ENCODE peak calls at places on chromosomes 11 and 22, in eight cellular contexts. X is spleen, T is adrenal gland, A is vagina, N is tibial nerve, V is endothelial cell of umbilical vein, M is right lobe of liver, Y is H1. F is an unnamed sample.

GRCh38 chr11:46210856-46211255 is 66.6 kb upstream of the CREB3L1 start:
- DNase-seq in X (no peak), T (no peak), A (no peak), N (no peak), V (no peak), M (no peak), Y (no peak), F (no peak)

GRCh38 chr11:20131744-20132666 is 28.3 kb downstream of the DBX1 start:
- DNase-seq in X (peak; percentile 81), T (peak; percentile 56), A (no peak), N (peak; percentile 60), V (peak; percentile 64), M (peak; percentile 57), Y (peak; percentile 85), F (peak; percentile 79)

GRCh38 chr11:45210846-45211245 is 64.4 kb downstream of the PRDM11 start:
- DNase-seq in X (no peak), T (no peak), A (no peak), N (no peak), V (no peak), M (no peak), Y (no peak), F (no peak)

GRCh38 chr11:28517621-28518020 is 409.4 kb downstream of the METTL15 start:
- DNase-seq in X (no peak), T (no peak), A (no peak), N (no peak), V (no peak), M (no peak), Y (no peak), F (no peak)

GRCh38 chr11:134342572-134343340 is 11.0 kb downstream of the GLB1L2 start:
- DNase-seq in X (no peak), T (no peak), A (peak; percentile 67), N (no peak), V (no peak), M (no peak), Y (no peak), F (no peak)

GRCh38 chr22:49023161-49023878 is 804.4 kb downstream of the BRD1 start:
- DNase-seq in X (peak; percentile 66), T (peak; percentile 4), A (no peak), N (no peak), V (no peak), M (peak; percentile 47), Y (no peak), F (no peak)

GRCh38 chr11:66625752-66626149 is 9.3 kb downstream of the RBM14 start:
- DNase-seq in X (no peak), T (no peak), A (no peak), N (no peak), V (no peak), M (no peak), Y (no peak), F (no peak)

GRCh38 chr11:62402226-62402625 is 16.6 kb upstream of the SCGB1A1 start:
- DNase-seq in X (peak; percentile 88), T (peak; percentile 47), A (no peak), N (peak; percentile 68), V (no peak), M (no peak), Y (no peak), F (peak; percentile 79)

GRCh38 chr11:8382436-8383053 is 118.9 kb upstream of the LMO1 start:
- DNase-seq in X (no peak), T (peak; percentile 82), A (no peak), N (no peak), V (no peak), M (no peak), Y (no peak), F (no peak)

GRCh38 chr11:13007702-13008435 is 1.2 kb upstream of the RASSF10 start:
- DNase-seq in X (no peak), T (no peak), A (no peak), N (no peak), V (no peak), M (no peak), Y (no peak), F (no peak)

GRCh38 chr22:17269607-17270261 is 50.5 kb upstream of the ADA2 start:
- DNase-seq in X (no peak), T (no peak), A (no peak), N (no peak), V (no peak), M (peak; percentile 71), Y (no peak), F (no peak)

GRCh38 chr11:87300640-87301381 is 263.1 kb downstream of the TMEM135 start:
- DNase-seq in X (no peak), T (no peak), A (no peak), N (no peak), V (no peak), M (no peak), Y (no peak), F (no peak)

GRCh38 chr11:79078999-79079398 is 361.8 kb downstream of the TENM4 start:
- DNase-seq in X (no peak), T (no peak), A (no peak), N (no peak), V (no peak), M (no peak), Y (no peak), F (no peak)

GRCh38 chr11:97610000-97610399 is 1220.2 kb downstream of the JRKL start:
- DNase-seq in X (no peak), T (no peak), A (no peak), N (no peak), V (no peak), M (no peak), Y (no peak), F (no peak)

GRCh38 chr11:102798012-102798746 is at the start of gene MMP1:
- DNase-seq in X (no peak), T (no peak), A (no peak), N (no peak), V (peak; percentile 47), M (no peak), Y (no peak), F (no peak)

GRCh38 chr11:123408619-123409455 is 21.2 kb upstream of the GRAMD1B start:
- DNase-seq in X (no peak), T (no peak), A (no peak), N (no peak), V (no peak), M (no peak), Y (no peak), F (no peak)

DNA sequence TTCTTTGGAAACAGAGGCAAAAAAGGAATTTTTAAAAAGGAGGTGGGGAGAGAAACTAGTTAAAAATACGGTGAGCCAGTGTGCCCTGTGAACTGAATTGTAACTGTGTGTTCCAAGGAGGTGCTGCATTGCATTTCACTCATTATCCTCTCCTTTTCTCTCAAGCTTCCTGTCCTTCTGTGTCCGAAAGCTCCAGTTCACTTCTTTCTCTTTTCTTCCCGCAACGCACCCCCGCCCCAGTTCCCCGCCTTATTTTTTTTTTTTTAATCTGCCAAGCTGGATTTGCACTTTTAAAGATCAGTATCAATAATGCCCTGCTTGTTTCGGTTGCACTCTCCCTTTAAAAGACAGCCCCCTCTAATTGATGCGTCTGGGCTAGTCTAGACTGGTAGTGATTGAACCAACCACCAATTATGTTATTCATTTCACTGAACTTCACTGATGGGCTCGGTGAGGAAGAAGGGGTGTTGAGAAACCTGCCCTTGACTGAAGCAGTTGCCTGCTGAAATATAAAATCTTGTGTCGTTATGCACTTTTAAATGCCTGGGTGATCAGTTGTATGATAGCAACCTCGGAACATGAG is 18.5 kb downstream of the BLID start:
- DNase-seq in X (no peak), T (no peak), A (no peak), N (peak; percentile 27), V (no peak), M (no peak), Y (no peak), F (no peak)
- H3K4me3 ChIP-seq in X (no peak overlapping the region), T (no peak overlapping the region), A (peak overlapping the region; percentile 32), N (peak overlapping the region; percentile 62), V (peak overlapping the region; percentile 69), M (no peak overlapping the region), Y (no peak overlapping the region), F (peak overlapping the region; percentile 58)

GRCh38 chr11:77091146-77091940 is 11.3 kb upstream of the OMP start:
- DNase-seq in X (peak; percentile 90), T (peak; percentile 82), A (no peak), N (peak; percentile 95), V (peak; percentile 73), M (peak; percentile 83), Y (peak; percentile 97), F (peak; percentile 83)
- TF ChIP-seq POLR2A in X (no peak), T (no peak), A (no peak), N (no peak), V (no peak), M (no peak), Y (no peak), F (no peak)

GRCh38 chr11:10930224-10930960 is 72.5 kb upstream of the ZBED5 start:
- DNase-seq in X (no peak), T (peak; percentile 14), A (no peak), N (no peak), V (peak; percentile 48), M (no peak), Y (no peak), F (no peak)

GRCh38 chr11:10932976-10933375 is 75.1 kb upstream of the ZBED5 start:
- DNase-seq in X (no peak), T (no peak), A (no peak), N (no peak), V (no peak), M (no peak), Y (no peak), F (no peak)

GRCh38 chr11:10931761-10932700 is 74.2 kb upstream of the ZBED5 start:
- DNase-seq in X (no peak), T (no peak), A (no peak), N (no peak), V (no peak), M (no peak), Y (peak; percentile 71), F (peak; percentile 71)

GRCh38 chr11:10933455-10934292 is 75.8 kb upstream of the ZBED5 start:
- DNase-seq in X (peak; percentile 93), T (peak; percentile 93), A (no peak), N (peak; percentile 95), V (peak; percentile 94), M (peak; percentile 85), Y (peak; percentile 96), F (peak; percentile 90)

GRCh38 chr11:10930961-10931760 is 73.3 kb upstream of the ZBED5 start:
- DNase-seq in X (peak; percentile 85), T (peak; percentile 62), A (no peak), N (peak; percentile 48), V (peak; percentile 80), M (peak; percentile 57), Y (peak; percentile 79), F (peak; percentile 87)
- H3K27ac ChIP-seq in X (peak overlapping the region; percentile 86), T (peak overlapping the region; percentile 54), A (peak overlapping the region; percentile 99), N (peak overlapping the region; percentile 96), V (peak overlapping the region; percentile 35), M (peak overlapping the region; percentile 17), Y (no peak overlapping the region), F (peak overlapping the region; percentile 99)

GRCh38 chr11:462107-462890 is 12.2 kb downstream of the PTDSS2 start:
- DNase-seq in X (no peak), T (no peak), A (no peak), N (no peak), V (no peak), M (no peak), Y (no peak), F (no peak)

GRCh38 chr11:461626-462025 is 11.5 kb downstream of the PTDSS2 start:
- DNase-seq in X (no peak), T (no peak), A (no peak), N (no peak), V (no peak), M (no peak), Y (no peak), F (no peak)

GRCh38 chr11:460331-461199 is 10.5 kb downstream of the PTDSS2 start:
- DNase-seq in X (peak; percentile 71), T (peak; percentile 62), A (no peak), N (no peak), V (no peak), M (no peak), Y (no peak), F (no peak)

GRCh38 chr11:457071-457760 is 7.1 kb downstream of the PTDSS2 start:
- DNase-seq in X (peak; percentile 71), T (no peak), A (no peak), N (no peak), V (no peak), M (no peak), Y (no peak), F (no peak)

GRCh38 chr11:459511-460220 is 9.6 kb downstream of the PTDSS2 start:
- DNase-seq in X (no peak), T (no peak), A (no peak), N (no peak), V (no peak), M (no peak), Y (no peak), F (no peak)
- H3K4me3 ChIP-seq in X (no peak overlapping the region), T (no peak overlapping the region), A (no peak overlapping the region), N (no peak overlapping the region), V (no peak overlapping the region), M (no peak overlapping the region), Y (no peak overlapping the region), F (no peak overlapping the region)

F was measured in ovary.